ENCODE peak calls at places on chromosomes 2 and 18, in five cellular contexts. U is stimulated activated CD8-positive, alpha-beta memory T cell treated with anti-CD3 and anti-CD28 coated beads, Interleukin-2, amount 100 ng/mL, for 48 hours; A is stimulated activated CD4-positive, alpha-beta T cell treated with anti-CD3 and anti-CD28 coated beads, Interleukin-4, amount 100 ng/mL, for 24 hours; W is substantia nigra; F is AG08396. M is an unnamed sample.

GRCh38 chr18:3595282-3596273 is 145.6 kb downstream of the TGIF1 start:
- DNase-seq in U (no peak), A (peak), W (no peak), F (no peak), M (peak)

GRCh38 chr18:62659698-62660097 is 55.6 kb upstream of the PHLPP1 start:
- DNase-seq in U (no peak), A (no peak), W (no peak), F (no peak), M (peak)

GRCh38 chr2:179539112-179539511 is 274.5 kb upstream of the SESTD1 start:
- DNase-seq in U (no peak), A (no peak), W (no peak), F (no peak), M (no peak)

GRCh38 chr2:11822746-11823411 is 76.4 kb downstream of the LPIN1 start:
- DNase-seq in U (no peak), A (no peak), W (no peak), F (peak), M (no peak)

GRCh38 chr18:80198391-80198790 is 48.9 kb downstream of the PARD6G start:
- DNase-seq in U (no peak), A (no peak), W (no peak), F (no peak), M (no peak)

GRCh38 chr2:178777577-178777976 is 29.6 kb downstream of the TTN start:
- DNase-seq in U (no peak), A (no peak), W (no peak), F (no peak), M (no peak)

GRCh38 chr18:59660976-59661743 is 36.1 kb downstream of the CCBE1 start:
- DNase-seq in U (no peak), A (no peak), W (no peak), F (no peak), M (no peak)

GRCh38 chr2:186381573-186381972 is 104.5 kb upstream of the ZC3H15 start:
- DNase-seq in U (no peak), A (no peak), W (no peak), F (no peak), M (no peak)

GRCh38 chr2:158969162-158969716 is 799 bp downstream of the TANC1 start:
- DNase-seq in U (no peak), A (no peak), W (no peak), F (peak), M (no peak)

GRCh38 chr18:48819781-48820482 is 130.8 kb downstream of the SMAD7 start:
- DNase-seq in U (no peak), A (peak), W (no peak), F (no peak), M (no peak)

GRCh38 chr18:57353940-57354461 is 1.6 kb downstream of the ST8SIA3 start:
- DNase-seq in U (peak), A (no peak), W (peak), F (peak), M (peak)

GRCh38 chr2:105798595-105798994 is 53.9 kb downstream of the NCK2 start:
- DNase-seq in U (no peak), A (peak), W (no peak), F (no peak), M (peak)

GRCh38 chr2:223692227-223692947 is 90.2 kb upstream of the SCG2 start:
- DNase-seq in U (no peak), A (no peak), W (peak), F (peak), M (peak)

GRCh38 chr2:5700551-5700950 is 8.4 kb downstream of the SOX11 start:
- DNase-seq in U (no peak), A (no peak), W (no peak), F (no peak), M (no peak)

GRCh38 chr2:112118148-112118547 is 20.0 kb upstream of the FBLN7 start:
- DNase-seq in U (no peak), A (no peak), W (no peak), F (no peak), M (no peak)

GRCh38 chr18:63564021-63564420 is 21.9 kb downstream of the SERPINB12 start:
- DNase-seq in U (no peak), A (no peak), W (no peak), F (no peak), M (no peak)

GRCh38 chr2:88614497-88615157 is 12.6 kb downstream of the EIF2AK3 start:
- DNase-seq in U (no peak), A (no peak), W (no peak), F (no peak), M (no peak)

GRCh38 chr18:67282796-67283195 is 233.7 kb downstream of the DSEL start:
- DNase-seq in U (no peak), A (no peak), W (no peak), F (no peak), M (no peak)

GRCh38 chr2:153944775-153945174 is 73.1 kb downstream of the GALNT13 start:
- DNase-seq in U (no peak), A (no peak), W (no peak), F (no peak), M (no peak)

GRCh38 chr2:88831792-88832248 is 140.3 kb downstream of the RPIA start:
- DNase-seq in U (peak), A (peak), W (no peak), F (peak), M (peak)

GRCh38 chr18:78292602-78293001 is 687.0 kb upstream of the SALL3 start:
- DNase-seq in U (no peak), A (no peak), W (no peak), F (no peak), M (no peak)

GRCh38 chr2:196702641-196703040 is 63.1 kb downstream of the CCDC150 start:
- DNase-seq in U (no peak), A (no peak), W (no peak), F (peak), M (no peak)

GRCh38 chr18:59142274-59142673 is 2.6 kb downstream of the SEC11C start:
- DNase-seq in U (no peak), A (peak), W (no peak), F (no peak), M (peak)